ENCODE peak calls at places on chromosomes 7 and 10, in six cellular contexts. X, P, R, O, G and D are unnamed samples.

GRCh38 chr7:82020076-82020475 is 250.2 kb upstream of the HGF start:
- DNase-seq in X (no peak), P (no peak), R (no peak), O (no peak), G (peak; percentile 9), D (no peak)

GRCh38 chr10:79299397-79300370 is 47.6 kb upstream of the PPIF start:
- DNase-seq in X (no peak), P (peak; percentile 53), R (no peak), O (no peak), G (no peak), D (peak; percentile 99)

GRCh38 chr7:30470783-30471182 is 7.8 kb downstream of the NOD1 start:
- DNase-seq in X (no peak), P (peak; percentile 28), R (peak; percentile 68), O (no peak), G (no peak), D (no peak)

GRCh38 chr10:68301790-68302502 is 29.9 kb upstream of the HNRNPH3 start:
- DNase-seq in X (no peak), P (peak; percentile 72), R (no peak), O (no peak), G (peak; percentile 62), D (peak; percentile 36)

GRCh38 chr10:3090914-3091313 is 23.6 kb downstream of the PFKP start:
- DNase-seq in X (peak; percentile 79), P (peak; percentile 91), R (peak; percentile 43), O (no peak), G (no peak), D (no peak)

GRCh38 chr7:127392182-127392565 is 334 bp downstream of the ZNF800 start:
- DNase-seq in X (peak; percentile 66), P (peak; percentile 82), R (peak; percentile 42), O (peak; percentile 95), G (peak; percentile 87), D (peak; percentile 15)

GRCh38 chr10:21313691-21314090 is 211.8 kb downstream of the SKIDA1 start:
- DNase-seq in X (no peak), P (no peak), R (no peak), O (no peak), G (no peak), D (no peak)

GRCh38 chr10:92290076-92290836 is 622 bp downstream of the CPEB3 start:
- DNase-seq in X (peak; percentile 61), P (peak; percentile 43), R (no peak), O (no peak), G (peak; percentile 52), D (peak; percentile 50)

GRCh38 chr7:30475580-30475979 is 3.0 kb downstream of the NOD1 start:
- DNase-seq in X (no peak), P (no peak), R (no peak), O (no peak), G (no peak), D (no peak)

GRCh38 chr10:124701435-124701834 is 42.7 kb downstream of the FAM53B start:
- DNase-seq in X (peak; percentile 88), P (no peak), R (peak; percentile 95), O (peak; percentile 91), G (no peak), D (no peak)

GRCh38 chr10:45059632-45060031 is 58.9 kb downstream of the ZNF22 start:
- DNase-seq in X (no peak), P (no peak), R (no peak), O (no peak), G (no peak), D (no peak)

GRCh38 chr10:118596426-118597124 is 1.1 kb upstream of the PRLHR start:
- DNase-seq in X (no peak), P (no peak), R (no peak), O (no peak), G (no peak), D (no peak)

DNA sequence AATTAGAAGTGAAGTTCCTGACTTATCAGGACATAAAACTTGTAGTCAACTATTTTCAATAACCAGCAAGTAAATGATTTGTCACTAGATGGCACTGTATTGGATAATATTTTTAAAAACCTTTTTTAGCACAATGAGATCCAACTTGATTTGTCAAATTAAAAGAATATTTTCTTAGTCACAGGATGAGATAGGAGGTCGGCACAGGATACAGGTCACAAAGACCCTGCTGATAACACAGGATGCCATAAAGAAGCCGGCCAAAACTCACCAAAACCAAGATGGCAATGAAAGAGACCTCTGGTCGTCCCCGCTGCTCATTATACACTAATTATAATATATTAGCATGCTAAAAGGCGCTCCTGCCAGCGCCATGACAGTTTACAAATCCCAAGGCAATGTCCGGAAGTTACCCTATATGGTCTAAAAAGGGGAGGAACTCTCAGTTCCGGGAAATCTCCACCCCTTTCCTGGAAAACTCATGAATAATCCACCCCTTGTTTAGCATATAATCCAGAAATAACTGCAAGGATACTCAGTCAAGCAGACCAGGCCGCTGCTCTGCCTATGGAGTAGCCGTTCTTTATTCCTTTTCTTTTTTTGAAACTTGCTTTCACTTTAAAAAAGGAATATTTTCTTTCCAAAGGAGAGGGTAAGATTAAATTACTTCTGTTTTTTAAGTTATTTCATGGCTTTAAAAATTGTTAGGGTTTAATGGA is 255.7 kb upstream of the MKLN1 start:
- DNase-seq in X (peak; percentile 39), P (peak; percentile 46), R (peak; percentile 62), O (no peak), G (peak; percentile 28), D (no peak)
- TF ChIP-seq POLR2A in X (no peak), P (no peak), R (no peak), O (no peak), G (no peak), D (no peak)

DNA sequence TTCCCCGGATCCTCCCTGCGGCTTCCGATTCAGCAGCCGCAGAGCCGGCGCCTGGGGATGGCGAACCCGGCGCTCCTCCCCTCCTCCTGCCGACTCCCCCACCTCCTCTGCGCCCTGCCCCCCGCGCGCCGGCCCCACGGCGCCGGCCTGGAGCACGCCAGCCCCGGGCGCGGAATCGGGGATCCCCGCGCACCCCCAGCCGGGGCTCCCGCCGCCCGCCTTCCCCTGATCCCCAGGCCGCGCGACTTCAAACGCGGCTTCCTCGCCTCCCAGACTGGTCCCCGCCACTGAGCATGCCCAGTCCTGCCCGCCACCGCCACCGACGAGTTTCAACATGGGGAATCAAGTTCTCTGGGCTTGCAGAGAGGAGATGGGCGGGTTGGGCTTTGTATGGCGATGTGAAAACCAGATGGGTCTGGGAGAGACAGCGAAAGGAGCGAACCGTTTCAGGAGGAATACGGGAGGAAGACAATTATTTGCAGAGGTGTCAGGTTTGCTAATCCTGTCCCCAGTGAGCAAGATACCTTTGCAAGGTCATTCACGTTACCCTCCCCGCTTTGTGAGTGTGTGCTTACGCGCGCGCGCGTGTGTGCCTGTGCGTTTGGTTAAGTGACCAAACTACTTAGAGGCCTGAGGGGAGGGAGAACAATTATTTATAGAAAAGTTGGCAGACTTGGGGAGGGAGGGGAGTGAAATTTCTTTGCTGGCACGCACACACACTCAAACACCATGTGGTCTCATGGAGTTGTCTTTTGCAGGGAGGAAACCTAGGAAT is at the start of gene PANK1:
- DNase-seq in X (peak; percentile 78), P (peak; percentile 84), R (peak; percentile 61), O (peak; percentile 90), G (peak; percentile 90), D (peak; percentile 81)
- TF ChIP-seq POLR2A in X (no peak), P (peak; percentile 63), R (peak; percentile 21), O (no peak), G (peak; percentile 67), D (peak; percentile 65)

DNA sequence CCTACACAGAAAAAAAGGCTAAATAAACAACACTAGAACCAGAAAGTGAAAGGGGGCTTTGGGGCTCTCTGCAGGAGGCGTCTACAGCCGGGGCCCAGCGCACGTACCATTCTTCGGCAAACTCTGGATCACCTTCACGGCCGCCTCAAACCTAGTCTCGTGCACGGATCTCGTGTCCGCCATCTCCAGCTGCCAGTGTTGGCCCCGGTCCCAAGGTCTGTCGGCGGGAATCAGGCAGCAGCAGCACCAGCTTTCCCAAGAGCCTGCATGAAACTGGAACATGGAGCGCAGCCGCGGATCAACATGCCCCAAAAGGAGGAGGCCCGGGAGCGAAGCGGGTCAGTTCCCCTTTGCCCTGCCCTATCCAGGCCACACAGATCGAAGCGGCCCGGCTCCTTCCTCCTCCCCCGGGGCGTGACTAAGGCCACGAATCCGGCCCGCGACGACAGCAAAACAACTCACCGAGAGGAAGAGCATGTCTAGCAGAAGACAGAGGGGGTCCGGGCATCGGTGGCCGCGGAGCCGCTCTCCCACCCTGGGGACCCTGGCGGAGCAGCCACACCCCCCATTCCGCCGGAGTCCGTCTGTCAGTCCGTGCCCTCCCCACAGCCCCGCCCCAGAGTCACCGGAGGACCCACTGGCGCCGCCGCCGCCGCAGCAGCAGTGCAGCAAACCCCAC is at the start of gene ACBD5:
- DNase-seq in X (peak; percentile 88), P (peak; percentile 94), R (peak; percentile 81), O (peak; percentile 98), G (peak; percentile 87), D (peak; percentile 69)
- TF ChIP-seq POLR2A in X (no peak), P (no peak), R (peak; percentile 49), O (peak; percentile 27), G (no peak), D (no peak)

GRCh38 chr7:105319578-105319977 is 69.1 kb downstream of the SRPK2 start:
- DNase-seq in X (no peak), P (no peak), R (no peak), O (no peak), G (no peak), D (no peak)
- TF ChIP-seq POLR2A in X (no peak), P (no peak), R (no peak), O (no peak), G (no peak), D (no peak)

GRCh38 chr7:132838313-132838712 is 243.6 kb downstream of the CHCHD3 start:
- DNase-seq in X (no peak), P (no peak), R (no peak), O (no peak), G (no peak), D (no peak)
- TF ChIP-seq POLR2A in X (no peak), P (no peak), R (no peak), O (no peak), G (no peak), D (no peak)

GRCh38 chr10:132948351-132948750 is 6.0 kb upstream of the CFAP46 start:
- DNase-seq in X (no peak), P (no peak), R (no peak), O (no peak), G (no peak), D (no peak)

GRCh38 chr10:132945894-132946255 is 3.5 kb upstream of the CFAP46 start:
- DNase-seq in X (no peak), P (no peak), R (no peak), O (no peak), G (no peak), D (no peak)

GRCh38 chr10:132946806-132947530 is 4.6 kb upstream of the CFAP46 start:
- DNase-seq in X (no peak), P (no peak), R (no peak), O (no peak), G (no peak), D (no peak)

GRCh38 chr10:132946311-132946710 is 3.9 kb upstream of the CFAP46 start:
- DNase-seq in X (no peak), P (no peak), R (no peak), O (no peak), G (no peak), D (no peak)

DNA sequence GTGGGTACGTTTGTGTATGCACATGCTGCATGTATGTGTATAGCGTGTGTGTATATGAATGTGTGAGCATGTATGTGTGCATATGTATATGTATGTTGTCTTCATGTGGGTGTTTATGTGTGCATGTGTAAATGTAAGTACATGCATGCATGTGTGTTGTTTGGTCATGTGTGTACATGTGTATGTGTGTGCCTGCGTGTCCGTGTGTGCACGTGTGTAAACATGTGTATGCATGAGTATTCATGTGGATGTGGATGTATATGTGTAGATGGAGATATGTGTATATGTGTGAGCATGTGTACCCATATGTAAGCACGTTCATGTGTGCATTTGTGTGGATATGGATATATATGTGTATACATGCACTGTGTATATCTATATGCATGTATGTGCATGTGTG is 5.5 kb upstream of the CFAP46 start:
- DNase-seq in X (no peak), P (no peak), R (no peak), O (no peak), G (no peak), D (no peak)
- TF ChIP-seq POLR2A in X (no peak), P (no peak), R (no peak), O (no peak), G (no peak), D (no peak)

GRCh38 chr7:151088856-151089699 is 2.8 kb downstream of the AGAP3 start:
- DNase-seq in X (peak; percentile 62), P (no peak), R (peak; percentile 62), O (peak; percentile 89), G (no peak), D (no peak)
- TF ChIP-seq POLR2A in X (no peak), P (no peak), R (no peak), O (no peak), G (no peak), D (no peak)